ENCODE peak calls at places on chromosome X, in five cellular contexts. O, Z, N, X and G are unnamed samples.
A peak's percentile ranks its signal among the peaks of the same experiment; 100 is the strongest.

GRCh38 chrX:135194684-135195083 is 23.5 kb upstream of the CT55 start:
- DNase-seq in N (no peak), O (no peak), X (no peak), Z (no peak), G (no peak)

GRCh38 chrX:137427061-137427778 is 138.7 kb upstream of the ZIC3 start:
- DNase-seq in Z (no peak), O (no peak), X (no peak), N (no peak), G (no peak)

GRCh38 chrX:24465524-24465850 is 401 bp downstream of the PDK3 start:
- DNase-seq in X (no peak), N (no peak), O (peak; percentile 16), Z (no peak), G (no peak)

GRCh38 chrX:56932653-56933339 is 62.5 kb downstream of the SPIN3 start:
- DNase-seq in N (no peak), X (no peak), O (no peak), Z (no peak), G (no peak)

GRCh38 chrX:106780259-106780658 is 22.2 kb upstream of the TBC1D8B start:
- DNase-seq in X (no peak), N (no peak), O (no peak), Z (no peak), G (no peak)

GRCh38 chrX:146907391-146908240 is 93.1 kb upstream of the CXorf51A start:
- DNase-seq in X (no peak), O (peak; percentile 71), N (no peak), Z (no peak), G (no peak)

GRCh38 chrX:136055651-136056221 is 70.5 kb downstream of the SLC9A6 start:
- DNase-seq in Z (no peak), X (peak; percentile 27), O (no peak), N (no peak), G (no peak)

GRCh38 chrX:37302569-37302968 is 46.6 kb upstream of the PRRG1 start:
- DNase-seq in Z (no peak), N (no peak), X (no peak), O (peak; percentile 8), G (no peak)

GRCh38 chrX:47245156-47245555 is 12.3 kb downstream of the USP11 start:
- DNase-seq in Z (no peak), X (no peak), N (no peak), O (no peak), G (no peak)

GRCh38 chrX:132119283-132119682 is 8.5 kb downstream of the FRMD7 start:
- DNase-seq in N (no peak), O (peak; percentile 60), X (no peak), Z (no peak), G (no peak)

GRCh38 chrX:119132961-119133360 is 5.3 kb upstream of the KIAA1210 start:
- DNase-seq in Z (no peak), N (no peak), X (no peak), O (no peak), G (no peak)

GRCh38 chrX:109448539-109448938 is 33.3 kb downstream of the GUCY2F start:
- DNase-seq in X (no peak), Z (no peak), N (no peak), O (peak; percentile 0), G (no peak)

GRCh38 chrX:130498653-130499274 is 97.0 kb downstream of the RBMX2 start:
- DNase-seq in X (no peak), O (no peak), N (no peak), Z (no peak), G (no peak)

GRCh38 chrX:70421618-70422017 is 1.5 kb upstream of the GDPD2 start:
- DNase-seq in X (no peak), N (no peak), O (no peak), Z (no peak), G (no peak)

GRCh38 chrX:151098996-151099395 is 77.4 kb upstream of the GPR50 start:
- DNase-seq in X (no peak), Z (no peak), N (no peak), O (no peak), G (no peak)

GRCh38 chrX:132045456-132045855 is 22.4 kb downstream of the STK26 start:
- DNase-seq in O (no peak), N (no peak), Z (no peak), X (no peak), G (no peak)

GRCh38 chrX:136586386-136586785 is 54.4 kb downstream of the VGLL1 start:
- DNase-seq in O (no peak), N (no peak), X (no peak), Z (no peak), G (no peak)

GRCh38 chrX:3638280-3638873 is 75.1 kb downstream of the PRKX start:
- DNase-seq in X (no peak), Z (no peak), O (peak; percentile 80), N (no peak), G (peak; percentile 3)

GRCh38 chrX:131633285-131633917 is 89.5 kb downstream of the OR13H1 start:
- DNase-seq in Z (peak; percentile 15), N (no peak), X (peak; percentile 14), O (peak; percentile 74), G (peak; percentile 10)

GRCh38 chrX:28189011-28189410 is 207.8 kb upstream of the DCAF8L1 start:
- DNase-seq in O (peak; percentile 1), X (no peak), N (no peak), Z (no peak), G (peak; percentile 73)

GRCh38 chrX:122866527-122866926 is 317.6 kb upstream of the GRIA3 start:
- DNase-seq in X (no peak), O (no peak), N (no peak), Z (no peak), G (peak; percentile 55)

GRCh38 chrX:110286126-110286525 is 31.8 kb downstream of the AMMECR1 start:
- DNase-seq in Z (no peak), X (peak; percentile 14), N (no peak), O (no peak), G (peak; percentile 80)

GRCh38 chrX:1601768-1602085 is 10.3 kb downstream of the AKAP17A start:
- DNase-seq in N (no peak), X (no peak), O (no peak), Z (no peak), G (no peak)

GRCh38 chrX:23389196-23389792 is 54.6 kb downstream of the PTCHD1 start:
- DNase-seq in X (no peak), O (peak; percentile 75), Z (no peak), N (no peak), G (no peak)

GRCh38 chrX:38654302-38654701 is 93.0 kb downstream of the TSPAN7 start:
- DNase-seq in O (peak; percentile 48), Z (no peak), X (no peak), N (no peak), G (no peak)

GRCh38 chrX:150375243-150375642 is 12.1 kb downstream of the MAMLD1 start:
- DNase-seq in O (no peak), X (no peak), Z (no peak), N (no peak), G (no peak)

GRCh38 chrX:115650916-115651315 is 89.9 kb downstream of the PLS3 start:
- DNase-seq in Z (peak; percentile 10), X (no peak), N (no peak), O (peak; percentile 82), G (no peak)

GRCh38 chrX:39484159-39484558 is 613.6 kb downstream of the BCOR start:
- DNase-seq in N (no peak), X (no peak), O (peak; percentile 15), Z (no peak), G (no peak)

GRCh38 chrX:39381446-39381845 is 580.2 kb downstream of the MID1IP1 start:
- DNase-seq in Z (no peak), N (no peak), O (peak; percentile 61), X (no peak), G (no peak)

GRCh38 chrX:46665232-46666162 is 91.9 kb downstream of the CHST7 start:
- DNase-seq in O (no peak), Z (no peak), N (no peak), X (no peak), G (peak; percentile 38)